ENCODE peak calls at places on chromosomes 5 and 9, in six cellular contexts. A is BJ; K is activated CD4-positive, alpha-beta T cell treated with anti-CD3 and anti-CD28 coated beads, Interleukin-2, amount 50 U/mL, for 48 hours; D is GM10248; U is SK-N-DZ; W is stimulated activated CD4-positive, alpha-beta T cell treated with anti-CD3 and anti-CD28 coated beads, Interleukin-12 subunit alpha, Interleukin-12 subunit beta, amount 100 ng/mL, for 4 hours. F is an unnamed sample.

GRCh38 chr5:178110511-178110910 is 2.8 kb upstream of the N4BP3 start:
- DNase-seq in W (no peak), K (no peak), D (no peak), A (no peak), U (no peak), F (no peak)

GRCh38 chr9:17636359-17636758 is 57.5 kb downstream of the SH3GL2 start:
- DNase-seq in K (no peak), D (no peak), W (no peak), A (no peak), U (no peak), F (no peak)

GRCh38 chr5:73336366-73336765 is 112.2 kb downstream of the FOXD1 start:
- DNase-seq in U (no peak), K (no peak), D (no peak), W (no peak), A (no peak), F (no peak)

GRCh38 chr9:93536874-93537273 is 39.5 kb upstream of the PHF2 start:
- DNase-seq in K (no peak), U (no peak), D (no peak), W (no peak), A (no peak), F (no peak)

GRCh38 chr5:75524071-75524470 is 12.4 kb downstream of the POLK start:
- DNase-seq in D (peak), U (no peak), K (no peak), W (no peak), A (peak), F (no peak)

GRCh38 chr5:179253730-179254129 is 91.5 kb downstream of the ADAMTS2 start:
- DNase-seq in A (no peak), U (no peak), D (no peak), W (no peak), K (no peak), F (no peak)

GRCh38 chr9:72586388-72587160 is 65.2 kb downstream of the TMC1 start:
- DNase-seq in U (no peak), K (no peak), W (no peak), D (no peak), A (peak), F (no peak)

GRCh38 chr9:35945341-35946018 is 12.5 kb downstream of the OR2S2 start:
- DNase-seq in U (peak), D (peak), K (peak), W (peak), A (peak), F (peak)

GRCh38 chr9:97759611-97760288 is 62.6 kb upstream of the XPA start:
- DNase-seq in K (no peak), A (no peak), D (no peak), U (no peak), W (no peak), F (no peak)

GRCh38 chr9:91639054-91639453 is 215.4 kb upstream of the NFIL3 start:
- DNase-seq in D (no peak), U (no peak), W (no peak), K (no peak), A (no peak), F (no peak)

GRCh38 chr5:131228646-131229045 is 35.2 kb upstream of the CDC42SE2 start:
- DNase-seq in K (no peak), D (no peak), W (no peak), A (no peak), U (no peak), F (no peak)

GRCh38 chr9:33934188-33934878 is 114.4 kb downstream of the UBAP2 start:
- DNase-seq in U (no peak), K (no peak), W (no peak), A (no peak), D (no peak), F (no peak)

GRCh38 chr5:89279458-89280036 is 396.6 kb upstream of the MEF2C start:
- DNase-seq in U (no peak), W (no peak), D (no peak), K (no peak), A (no peak), F (no peak)

GRCh38 chr5:14400085-14400484 is 181.5 kb upstream of the OTULINL start:
- DNase-seq in A (peak), K (no peak), D (no peak), W (no peak), U (peak), F (no peak)

GRCh38 chr9:87569008-87569908 is 71.6 kb downstream of the DAPK1 start:
- DNase-seq in A (no peak), K (no peak), D (no peak), W (no peak), U (peak), F (no peak)

GRCh38 chr5:172529896-172530295 is 75.6 kb upstream of the SH3PXD2B start:
- DNase-seq in D (peak), U (no peak), W (no peak), K (no peak), A (no peak), F (no peak)

GRCh38 chr9:111615928-111616327 is 15.2 kb upstream of the DNAJC25 start:
- DNase-seq in K (no peak), D (no peak), U (no peak), W (no peak), A (no peak), F (no peak)